ENCODE peak calls at places on chromosomes 2 and 18, in four cellular contexts. A, F, N and D are unnamed samples.
A peak's percentile ranks its signal among the peaks of the same experiment; 100 is the strongest.

GRCh38 chr18:8366656-8367055 is 242.6 kb upstream of the RAB12 start:
- DNase-seq in N (no peak), A (no peak), F (no peak), D (no peak)

GRCh38 chr2:158297606-158298005 is 158.9 kb downstream of the CCDC148 start:
- DNase-seq in A (no peak), F (no peak), N (peak; percentile 9), D (no peak)

GRCh38 chr18:45103319-45104070 is 422.8 kb downstream of the SETBP1 start:
- DNase-seq in F (peak; percentile 71), A (no peak), N (no peak), D (peak; percentile 45)

GRCh38 chr2:122001441-122001874 is 246.0 kb downstream of the TSN start:
- DNase-seq in A (no peak), N (no peak), F (no peak), D (no peak)

GRCh38 chr2:86052676-86053075 is 53.0 kb downstream of the POLR1A start:
- DNase-seq in F (no peak), N (no peak), A (no peak), D (no peak)

GRCh38 chr2:134912406-134912805 is 6.2 kb upstream of the CCNT2 start:
- DNase-seq in F (no peak), A (no peak), N (peak; percentile 26), D (no peak)

GRCh38 chr18:73136134-73136533 is 268.3 kb upstream of the NETO1 start:
- DNase-seq in A (peak; percentile 3), N (peak; percentile 10), F (no peak), D (peak; percentile 25)

GRCh38 chr18:59612461-59612860 is 84.8 kb downstream of the CCBE1 start:
- DNase-seq in N (no peak), A (no peak), F (no peak), D (no peak)

GRCh38 chr18:5625076-5625475 is 81.3 kb upstream of the EPB41L3 start:
- DNase-seq in F (no peak), N (no peak), A (no peak), D (no peak)

GRCh38 chr18:79616651-79617518 is 62.7 kb upstream of the CTDP1 start:
- DNase-seq in N (peak; percentile 9), F (no peak), A (no peak), D (no peak)

GRCh38 chr2:181662287-181662686 is 5.4 kb upstream of the CERKL start:
- DNase-seq in N (no peak), F (no peak), A (no peak), D (no peak)

GRCh38 chr2:27715318-27716165 is 51.9 kb downstream of the SLC4A1AP start:
- DNase-seq in F (no peak), A (no peak), N (peak; percentile 66), D (peak; percentile 54)

GRCh38 chr2:8514748-8515389 is 167.0 kb upstream of the ID2 start:
- DNase-seq in A (no peak), F (peak; percentile 78), N (no peak), D (peak; percentile 91)

GRCh38 chr18:48264508-48264907 is 144.7 kb downstream of the ZBTB7C start:
- DNase-seq in N (no peak), A (no peak), F (no peak), D (no peak)

GRCh38 chr2:230600881-230601280 is 111.8 kb upstream of the CAB39 start:
- DNase-seq in A (no peak), N (no peak), F (peak; percentile 41), D (no peak)

GRCh38 chr2:10765914-10766313 is 44.5 kb downstream of the ATP6V1C2 start:
- DNase-seq in F (no peak), N (no peak), A (no peak), D (no peak)

GRCh38 chr2:112615051-112615450 is 30.6 kb downstream of the CHCHD5 start:
- DNase-seq in F (no peak), N (no peak), A (no peak), D (no peak)

GRCh38 chr18:21210278-21210677 is 31.8 kb upstream of the GREB1L start:
- DNase-seq in F (no peak), N (no peak), A (no peak), D (no peak)

GRCh38 chr2:167275066-167275465 is 386.8 kb downstream of the XIRP2 start:
- DNase-seq in N (no peak), A (no peak), F (no peak), D (no peak)

GRCh38 chr2:231525248-231526163 is 4.7 kb downstream of the NMUR1 start:
- DNase-seq in A (no peak), F (no peak), N (no peak), D (no peak)

GRCh38 chr2:177281400-177282021 is 17.0 kb upstream of the NFE2L2 start:
- DNase-seq in N (no peak), A (no peak), F (no peak), D (no peak)

GRCh38 chr2:106316937-106317336 is 122.8 kb upstream of the UXS1 start:
- DNase-seq in N (no peak), A (no peak), F (no peak), D (no peak)

GRCh38 chr2:62529758-62530157 is 23.8 kb upstream of the TMEM17 start:
- DNase-seq in F (no peak), A (no peak), N (no peak), D (no peak)

GRCh38 chr2:65922030-65922429 is 489.6 kb upstream of the SPRED2 start:
- DNase-seq in N (no peak), A (no peak), F (peak; percentile 2), D (peak; percentile 96)

GRCh38 chr2:38771632-38772031 is 6.4 kb upstream of the GEMIN6 start:
- DNase-seq in F (no peak), N (no peak), A (no peak), D (no peak)

GRCh38 chr2:216695401-216695821 is at the start of gene IGFBP5:
- DNase-seq in N (peak; percentile 91), F (no peak), A (no peak), D (no peak)

GRCh38 chr2:13522917-13523821 is 806.4 kb downstream of the TRIB2 start:
- DNase-seq in N (no peak), F (no peak), A (no peak), D (peak; percentile 98)

GRCh38 chr2:140274891-140275290 is 1494.7 kb upstream of the NXPH2 start:
- DNase-seq in N (no peak), F (no peak), A (no peak), D (no peak)

GRCh38 chr2:136423516-136423996 is 305.6 kb upstream of the CXCR4 start:
- DNase-seq in N (peak; percentile 54), A (peak; percentile 61), F (peak; percentile 94), D (peak; percentile 88)

GRCh38 chr2:149743842-149744468 is 156.4 kb upstream of the MMADHC start:
- DNase-seq in N (peak; percentile 91), A (no peak), F (no peak), D (no peak)

GRCh38 chr2:135701442-135701841 is 40.2 kb upstream of the UBXN4 start:
- DNase-seq in N (peak; percentile 14), F (no peak), A (no peak), D (no peak)

GRCh38 chr2:239266779-239267410 is 133.9 kb downstream of the HDAC4 start:
- DNase-seq in F (peak; percentile 12), N (no peak), A (no peak), D (no peak)

GRCh38 chr18:67876866-67877265 is 360.3 kb upstream of the DSEL start:
- DNase-seq in A (no peak), F (no peak), N (no peak), D (no peak)

GRCh38 chr18:38790303-38790702 is 1224.7 kb upstream of the CELF4 start:
- DNase-seq in A (peak; percentile 2), N (peak; percentile 5), F (no peak), D (peak; percentile 16)

GRCh38 chr18:31978616-31979015 is 35.7 kb upstream of the TRAPPC8 start:
- DNase-seq in N (no peak), F (no peak), A (no peak), D (no peak)

GRCh38 chr2:216195565-216195978 is 86.4 kb downstream of the XRCC5 start:
- DNase-seq in A (no peak), N (peak; percentile 84), F (no peak), D (no peak)

GRCh38 chr18:1394966-1395365 is 490.3 kb downstream of the ADCYAP1 start:
- DNase-seq in N (no peak), F (no peak), A (no peak), D (no peak)
- H2AFZ ChIP-seq in N (no peak overlapping the region), F (no peak overlapping the region), A (no peak overlapping the region), D (no peak overlapping the region)

GRCh38 chr2:237692601-237693079 is 65.3 kb downstream of the LRRFIP1 start:
- DNase-seq in F (peak; percentile 39), A (no peak), N (peak; percentile 49), D (no peak)
- H2AFZ ChIP-seq in F (no peak overlapping the region), A (no peak overlapping the region), N (no peak overlapping the region), D (no peak overlapping the region)

GRCh38 chr2:25339791-25340339 is 1.9 kb downstream of the DNMT3A start:
- DNase-seq in N (no peak), F (no peak), A (peak; percentile 46), D (no peak)
- H2AFZ ChIP-seq in N (no peak overlapping the region), F (no peak overlapping the region), A (no peak overlapping the region), D (no peak overlapping the region)

GRCh38 chr2:41947701-41948396 is 100.0 kb upstream of the PKDCC start:
- DNase-seq in N (peak; percentile 42), A (no peak), F (no peak), D (no peak)
- H2AFZ ChIP-seq in N (no peak overlapping the region), A (no peak overlapping the region), F (no peak overlapping the region), D (no peak overlapping the region)

DNA sequence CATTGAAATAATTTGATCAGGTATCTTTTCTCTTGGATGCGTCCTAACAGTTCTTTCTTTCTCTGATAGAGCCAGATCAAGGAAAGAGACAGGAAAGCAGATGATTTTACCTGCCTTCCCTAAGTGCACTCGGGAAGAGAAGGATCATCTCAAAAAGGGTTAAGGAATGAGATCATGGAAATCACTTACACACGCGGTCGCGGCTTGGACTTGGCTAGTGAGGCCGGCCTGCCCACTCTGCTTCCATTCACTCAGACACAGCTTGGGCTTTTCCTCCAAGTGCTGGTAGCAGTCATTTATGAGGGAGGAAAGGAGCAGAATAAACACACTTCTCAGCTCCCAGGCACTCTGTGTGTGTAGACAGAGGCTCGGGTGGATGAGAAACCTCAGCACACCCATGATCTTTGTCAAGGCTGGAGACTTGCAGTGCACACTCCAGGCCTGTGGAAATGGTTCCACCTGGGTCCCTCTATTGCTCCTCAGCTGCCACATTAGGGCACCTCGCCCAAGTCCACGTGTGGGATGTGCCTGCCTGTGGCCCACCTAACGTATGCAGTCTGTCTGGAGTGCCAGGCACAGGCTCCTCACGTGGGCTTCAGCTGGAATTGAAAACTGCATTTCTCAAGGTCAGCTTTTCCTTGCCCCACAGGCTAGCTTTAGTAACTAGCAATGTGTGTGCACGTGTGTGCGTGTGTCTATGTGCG is 288.3 kb downstream of the SOX11 start:
- DNase-seq in A (no peak), F (no peak), N (no peak), D (no peak)
- H2AFZ ChIP-seq in A (no peak overlapping the region), F (no peak overlapping the region), N (no peak overlapping the region), D (no peak overlapping the region)